ENCODE peak calls at places on chromosomes 13 and 19, in eight cellular contexts. One of them, this sample, is unnamed.

GRCh38 chr13:98999635-98999952 is 21.7 kb upstream of the DOCK9 start:
- DNase-seq in fibroblast of lung: peak
- DNase-seq in mammary epithelial cell: no peak
- DNase-seq in stomach: no peak
- DNase-seq in NB4: no peak
- DNase-seq in brain microvascular endothelial cell: no peak
- DNase-seq in cardiac fibroblast: peak
- DNase-seq in CD8-positive, alpha-beta T cell: no peak
- DNase-seq in this sample: no peak

GRCh38 chr19:3211191-3211590 is 13.3 kb upstream of the CELF5 start:
- DNase-seq in fibroblast of lung: no peak
- DNase-seq in mammary epithelial cell: no peak
- DNase-seq in stomach: no peak
- DNase-seq in NB4: no peak
- DNase-seq in brain microvascular endothelial cell: no peak
- DNase-seq in cardiac fibroblast: no peak
- DNase-seq in CD8-positive, alpha-beta T cell: no peak
- DNase-seq in this sample: no peak

GRCh38 chr19:57934820-57935665 is at the start of gene ZNF418:
- DNase-seq in fibroblast of lung: peak
- DNase-seq in mammary epithelial cell: peak
- DNase-seq in stomach: peak
- DNase-seq in NB4: no peak
- DNase-seq in brain microvascular endothelial cell: peak
- DNase-seq in cardiac fibroblast: peak
- DNase-seq in CD8-positive, alpha-beta T cell: peak
- DNase-seq in this sample: peak

GRCh38 chr19:3187662-3188511 is 2.2 kb downstream of the NCLN start:
- DNase-seq in fibroblast of lung: no peak
- DNase-seq in mammary epithelial cell: no peak
- DNase-seq in stomach: no peak
- DNase-seq in NB4: no peak
- DNase-seq in brain microvascular endothelial cell: no peak
- DNase-seq in cardiac fibroblast: no peak
- DNase-seq in CD8-positive, alpha-beta T cell: no peak
- DNase-seq in this sample: no peak

GRCh38 chr13:112102243-112102642 is 35.3 kb downstream of the SOX1 start:
- DNase-seq in fibroblast of lung: no peak
- DNase-seq in mammary epithelial cell: no peak
- DNase-seq in stomach: no peak
- DNase-seq in NB4: peak
- DNase-seq in brain microvascular endothelial cell: no peak
- DNase-seq in cardiac fibroblast: no peak
- DNase-seq in CD8-positive, alpha-beta T cell: no peak
- DNase-seq in this sample: no peak

GRCh38 chr13:45490068-45490467 is 25.3 kb downstream of the COG3 start:
- DNase-seq in fibroblast of lung: no peak
- DNase-seq in mammary epithelial cell: no peak
- DNase-seq in stomach: no peak
- DNase-seq in NB4: peak
- DNase-seq in brain microvascular endothelial cell: no peak
- DNase-seq in cardiac fibroblast: no peak
- DNase-seq in CD8-positive, alpha-beta T cell: peak
- DNase-seq in this sample: no peak

GRCh38 chr13:78599911-78600310 is 3.4 kb downstream of the POU4F1 start:
- DNase-seq in fibroblast of lung: no peak
- DNase-seq in mammary epithelial cell: no peak
- DNase-seq in stomach: no peak
- DNase-seq in NB4: peak
- DNase-seq in brain microvascular endothelial cell: no peak
- DNase-seq in cardiac fibroblast: no peak
- DNase-seq in CD8-positive, alpha-beta T cell: no peak
- DNase-seq in this sample: no peak

GRCh38 chr19:1774999-1775772 is 21.9 kb downstream of the ONECUT3 start:
- DNase-seq in fibroblast of lung: no peak
- DNase-seq in mammary epithelial cell: no peak
- DNase-seq in stomach: no peak
- DNase-seq in NB4: no peak
- DNase-seq in brain microvascular endothelial cell: no peak
- DNase-seq in cardiac fibroblast: peak
- DNase-seq in CD8-positive, alpha-beta T cell: no peak
- DNase-seq in this sample: no peak

GRCh38 chr13:36421447-36421846 is 10.8 kb upstream of the CCNA1 start:
- DNase-seq in fibroblast of lung: no peak
- DNase-seq in mammary epithelial cell: peak
- DNase-seq in stomach: no peak
- DNase-seq in NB4: peak
- DNase-seq in brain microvascular endothelial cell: peak
- DNase-seq in cardiac fibroblast: no peak
- DNase-seq in CD8-positive, alpha-beta T cell: no peak
- DNase-seq in this sample: peak

GRCh38 chr13:95924389-95924994 is 128.7 kb downstream of the UGGT2 start:
- DNase-seq in fibroblast of lung: peak
- DNase-seq in mammary epithelial cell: peak
- DNase-seq in stomach: no peak
- DNase-seq in NB4: peak
- DNase-seq in brain microvascular endothelial cell: peak
- DNase-seq in cardiac fibroblast: peak
- DNase-seq in CD8-positive, alpha-beta T cell: no peak
- DNase-seq in this sample: peak

GRCh38 chr13:41465215-41465907 is 8.0 kb downstream of the RGCC start:
- DNase-seq in fibroblast of lung: peak
- DNase-seq in mammary epithelial cell: peak
- DNase-seq in stomach: peak
- DNase-seq in NB4: peak
- DNase-seq in brain microvascular endothelial cell: peak
- DNase-seq in cardiac fibroblast: peak
- DNase-seq in CD8-positive, alpha-beta T cell: peak
- DNase-seq in this sample: peak

DNA sequence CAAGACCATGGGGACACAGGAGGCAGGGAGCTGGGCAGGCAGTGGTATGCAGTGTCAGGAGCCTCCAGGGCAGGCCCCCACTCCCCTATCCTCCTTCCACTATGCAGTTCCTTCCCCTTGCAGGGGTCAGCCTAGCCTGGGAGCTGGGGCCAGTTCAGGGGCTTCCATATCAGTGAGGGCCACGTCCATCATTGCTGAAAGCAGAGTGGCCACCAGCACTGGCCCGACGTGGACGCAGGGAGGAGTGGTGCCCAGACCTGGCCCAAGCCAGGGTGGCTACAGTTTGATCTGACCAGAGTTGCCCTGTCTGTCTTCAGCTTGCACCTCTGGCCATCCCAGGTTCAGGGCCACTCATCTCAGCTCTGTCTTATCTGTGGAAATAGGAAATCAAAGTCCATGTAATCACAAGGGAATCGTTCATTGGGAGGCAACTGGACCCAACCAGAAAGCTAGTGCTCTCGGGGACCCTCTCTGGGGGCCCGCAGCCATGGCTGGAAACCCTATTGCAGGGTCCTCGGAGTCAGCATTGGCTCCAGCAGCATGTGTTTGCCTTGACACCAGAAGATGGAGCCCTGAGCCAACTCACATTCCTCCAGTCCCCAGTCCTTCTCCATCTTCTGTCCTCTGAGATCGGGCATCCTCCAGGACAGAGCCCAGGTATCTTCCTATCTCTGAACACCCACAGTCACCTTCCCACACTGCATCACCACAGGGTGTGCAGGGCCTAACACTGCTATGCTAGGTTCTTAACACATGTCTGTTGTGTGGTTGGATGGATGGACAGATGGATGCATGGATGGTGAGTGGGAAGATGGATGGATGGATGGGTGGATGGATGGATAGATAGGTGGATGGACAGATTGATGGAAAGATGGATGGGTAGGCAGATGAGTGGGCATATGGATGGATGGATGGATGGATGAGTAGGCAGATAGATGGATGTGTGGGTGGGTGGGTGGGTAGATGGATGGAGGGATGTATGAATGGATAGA is 75.7 kb upstream of the KCTD15 start:
- DNase-seq in fibroblast of lung: no peak
- DNase-seq in mammary epithelial cell: no peak
- DNase-seq in stomach: no peak
- DNase-seq in NB4: no peak
- DNase-seq in brain microvascular endothelial cell: no peak
- DNase-seq in cardiac fibroblast: no peak
- DNase-seq in CD8-positive, alpha-beta T cell: no peak
- DNase-seq in this sample: no peak
- TF ChIP-seq CTCF in fibroblast of lung: no peak
- TF ChIP-seq CTCF in mammary epithelial cell: no peak
- TF ChIP-seq CTCF in stomach: no peak
- TF ChIP-seq CTCF in NB4: no peak
- TF ChIP-seq CTCF in brain microvascular endothelial cell: peak
- TF ChIP-seq CTCF in cardiac fibroblast: no peak
- TF ChIP-seq CTCF in CD8-positive, alpha-beta T cell: no peak
- TF ChIP-seq CTCF in this sample: no peak

GRCh38 chr13:44373247-44373600 is 400 bp upstream of the SERP2 start:
- DNase-seq in fibroblast of lung: no peak
- DNase-seq in mammary epithelial cell: no peak
- DNase-seq in stomach: no peak
- DNase-seq in NB4: no peak
- DNase-seq in brain microvascular endothelial cell: no peak
- DNase-seq in cardiac fibroblast: no peak
- DNase-seq in CD8-positive, alpha-beta T cell: no peak
- DNase-seq in this sample: no peak

GRCh38 chr13:44371421-44371820 is 2.2 kb upstream of the SERP2 start:
- DNase-seq in fibroblast of lung: no peak
- DNase-seq in mammary epithelial cell: no peak
- DNase-seq in stomach: no peak
- DNase-seq in NB4: no peak
- DNase-seq in brain microvascular endothelial cell: no peak
- DNase-seq in cardiac fibroblast: no peak
- DNase-seq in CD8-positive, alpha-beta T cell: no peak
- DNase-seq in this sample: no peak

GRCh38 chr13:44374348-44374712 is 706 bp downstream of the SERP2 start:
- DNase-seq in fibroblast of lung: no peak
- DNase-seq in mammary epithelial cell: no peak
- DNase-seq in stomach: no peak
- DNase-seq in NB4: no peak
- DNase-seq in brain microvascular endothelial cell: no peak
- DNase-seq in cardiac fibroblast: no peak
- DNase-seq in CD8-positive, alpha-beta T cell: no peak
- DNase-seq in this sample: no peak

GRCh38 chr13:44378277-44378676 is 4.7 kb downstream of the SERP2 start:
- DNase-seq in fibroblast of lung: no peak
- DNase-seq in mammary epithelial cell: no peak
- DNase-seq in stomach: no peak
- DNase-seq in NB4: no peak
- DNase-seq in brain microvascular endothelial cell: no peak
- DNase-seq in cardiac fibroblast: no peak
- DNase-seq in CD8-positive, alpha-beta T cell: no peak
- DNase-seq in this sample: no peak

DNA sequence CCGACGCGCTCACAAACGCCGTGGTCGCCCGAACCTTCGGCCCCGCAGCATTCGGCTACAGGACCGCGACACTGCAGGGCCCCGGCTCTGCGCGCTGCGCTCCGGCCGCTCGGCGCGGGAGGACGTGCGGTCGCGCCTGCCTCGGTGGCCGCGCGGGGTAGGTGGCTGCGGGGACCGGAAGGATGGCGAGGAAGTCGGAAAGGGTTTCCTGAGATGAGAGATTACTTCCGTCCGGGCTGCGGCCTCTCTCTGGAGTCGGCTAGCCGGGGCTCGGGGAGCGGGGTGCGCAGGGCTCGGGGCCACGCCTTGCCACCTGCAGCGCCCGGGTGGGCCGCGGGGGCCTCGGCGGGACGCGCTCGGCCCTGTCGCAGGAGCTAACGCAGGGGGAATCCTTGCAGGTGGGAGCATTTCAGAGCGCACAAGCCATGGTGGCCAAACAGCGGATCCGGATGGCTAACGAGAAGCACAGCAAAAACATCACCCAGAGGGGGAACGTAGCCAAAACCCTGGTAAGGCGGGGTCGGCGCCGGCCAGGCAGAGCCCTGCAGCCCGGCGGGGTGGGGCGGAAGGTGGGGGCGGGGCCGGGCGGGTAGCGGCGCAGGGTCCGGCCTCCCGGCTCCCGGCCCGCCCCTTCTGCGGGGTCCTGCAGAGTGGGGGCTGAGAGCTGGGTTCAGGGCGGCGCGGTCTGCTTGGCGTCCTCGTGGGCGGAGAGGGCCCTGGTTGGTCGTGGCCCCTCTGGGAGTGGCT is at the start of gene SERP2:
- DNase-seq in fibroblast of lung: peak
- DNase-seq in mammary epithelial cell: no peak
- DNase-seq in stomach: no peak
- DNase-seq in NB4: no peak
- DNase-seq in brain microvascular endothelial cell: no peak
- DNase-seq in cardiac fibroblast: no peak
- DNase-seq in CD8-positive, alpha-beta T cell: no peak
- DNase-seq in this sample: peak
- H3K4me3 ChIP-seq in fibroblast of lung: peak
- H3K4me3 ChIP-seq in mammary epithelial cell: no peak
- H3K4me3 ChIP-seq in stomach: peak
- H3K4me3 ChIP-seq in NB4: no peak
- H3K4me3 ChIP-seq in brain microvascular endothelial cell: peak
- H3K4me3 ChIP-seq in cardiac fibroblast: peak
- H3K4me3 ChIP-seq in CD8-positive, alpha-beta T cell: no peak
- H3K4me3 ChIP-seq in this sample: peak

GRCh38 chr19:19110410-19111137 is 27.7 kb downstream of the TMEM161A start:
- DNase-seq in fibroblast of lung: no peak
- DNase-seq in mammary epithelial cell: no peak
- DNase-seq in stomach: no peak
- DNase-seq in NB4: no peak
- DNase-seq in brain microvascular endothelial cell: peak
- DNase-seq in cardiac fibroblast: peak
- DNase-seq in CD8-positive, alpha-beta T cell: peak
- DNase-seq in this sample: no peak
- TF ChIP-seq CTCF in fibroblast of lung: no peak
- TF ChIP-seq CTCF in mammary epithelial cell: peak
- TF ChIP-seq CTCF in stomach: no peak
- TF ChIP-seq CTCF in NB4: no peak
- TF ChIP-seq CTCF in brain microvascular endothelial cell: peak
- TF ChIP-seq CTCF in cardiac fibroblast: no peak
- TF ChIP-seq CTCF in CD8-positive, alpha-beta T cell: no peak
- TF ChIP-seq CTCF in this sample: peak

GRCh38 chr19:35141627-35142401 is 1.2 kb upstream of the FXYD7 start:
- DNase-seq in fibroblast of lung: no peak
- DNase-seq in mammary epithelial cell: no peak
- DNase-seq in stomach: no peak
- DNase-seq in NB4: no peak
- DNase-seq in brain microvascular endothelial cell: no peak
- DNase-seq in cardiac fibroblast: no peak
- DNase-seq in CD8-positive, alpha-beta T cell: peak
- DNase-seq in this sample: no peak

GRCh38 chr19:35139618-35139943 is 957 bp downstream of the FXYD1 start:
- DNase-seq in fibroblast of lung: no peak
- DNase-seq in mammary epithelial cell: no peak
- DNase-seq in stomach: no peak
- DNase-seq in NB4: no peak
- DNase-seq in brain microvascular endothelial cell: no peak
- DNase-seq in cardiac fibroblast: no peak
- DNase-seq in CD8-positive, alpha-beta T cell: no peak
- DNase-seq in this sample: no peak

GRCh38 chr19:35140898-35141626 is 2.0 kb upstream of the FXYD7 start:
- DNase-seq in fibroblast of lung: peak
- DNase-seq in mammary epithelial cell: peak
- DNase-seq in stomach: peak
- DNase-seq in NB4: peak
- DNase-seq in brain microvascular endothelial cell: peak
- DNase-seq in cardiac fibroblast: peak
- DNase-seq in CD8-positive, alpha-beta T cell: peak
- DNase-seq in this sample: peak

GRCh38 chr19:35138305-35138799 is 272 bp upstream of the FXYD1 start:
- DNase-seq in fibroblast of lung: peak
- DNase-seq in mammary epithelial cell: no peak
- DNase-seq in stomach: no peak
- DNase-seq in NB4: no peak
- DNase-seq in brain microvascular endothelial cell: no peak
- DNase-seq in cardiac fibroblast: peak
- DNase-seq in CD8-positive, alpha-beta T cell: no peak
- DNase-seq in this sample: no peak

GRCh38 chr19:35140207-35140897 is 1.7 kb downstream of the FXYD1 start:
- DNase-seq in fibroblast of lung: no peak
- DNase-seq in mammary epithelial cell: no peak
- DNase-seq in stomach: no peak
- DNase-seq in NB4: no peak
- DNase-seq in brain microvascular endothelial cell: no peak
- DNase-seq in cardiac fibroblast: no peak
- DNase-seq in CD8-positive, alpha-beta T cell: no peak
- DNase-seq in this sample: no peak
- H3K4me3 ChIP-seq in fibroblast of lung: no peak
- H3K4me3 ChIP-seq in mammary epithelial cell: no peak
- H3K4me3 ChIP-seq in stomach: peak
- H3K4me3 ChIP-seq in NB4: no peak
- H3K4me3 ChIP-seq in brain microvascular endothelial cell: no peak
- H3K4me3 ChIP-seq in cardiac fibroblast: no peak
- H3K4me3 ChIP-seq in CD8-positive, alpha-beta T cell: no peak
- H3K4me3 ChIP-seq in this sample: no peak